ENCODE peak calls at places on chromosome 14, in six cellular contexts. W is natural killer cell, P is heart right ventricle, K is AG04450, R is tibial artery, E is kidney epithelial cell. V is an unnamed sample.

GRCh38 chr14:76261371-76261811 is 109.7 kb downstream of the GPATCH2L start:
- DNase-seq in W (no peak), P (no peak), K (no peak), R (no peak), E (no peak), V (no peak)

GRCh38 chr14:65949711-65950516 is 536.3 kb upstream of the CCDC196 start:
- DNase-seq in W (no peak), P (peak), K (no peak), R (no peak), E (peak), V (no peak)

GRCh38 chr14:71228711-71229110 is 321.5 kb downstream of the PCNX1 start:
- DNase-seq in W (no peak), P (no peak), K (no peak), R (no peak), E (no peak), V (no peak)

GRCh38 chr14:77830692-77831091 is 30.8 kb downstream of the ADCK1 start:
- DNase-seq in W (no peak), P (no peak), K (no peak), R (no peak), E (no peak), V (no peak)

GRCh38 chr14:76951149-76951548 is 77.4 kb downstream of the IRF2BPL start:
- DNase-seq in W (no peak), P (no peak), K (no peak), R (no peak), E (no peak), V (no peak)

GRCh38 chr14:29716150-29716549 is 211.5 kb downstream of the PRKD1 start:
- DNase-seq in W (no peak), P (no peak), K (peak), R (no peak), E (no peak), V (no peak)

GRCh38 chr14:101975231-101975630 is 10.9 kb downstream of the DYNC1H1 start:
- DNase-seq in W (no peak), P (no peak), K (no peak), R (no peak), E (no peak), V (no peak)

GRCh38 chr14:75264036-75264435 is 14.6 kb upstream of the FOS start:
- DNase-seq in W (no peak), P (no peak), K (no peak), R (no peak), E (no peak), V (no peak)

GRCh38 chr14:72792051-72792788 is 101.7 kb downstream of the DPF3 start:
- DNase-seq in W (no peak), P (peak), K (no peak), R (peak), E (no peak), V (no peak)

GRCh38 chr14:105087308-105087962 is 22.2 kb upstream of the GPR132 start:
- DNase-seq in W (no peak), P (no peak), K (no peak), R (no peak), E (no peak), V (peak)

GRCh38 chr14:53534841-53535240 is 381.7 kb upstream of the DDHD1 start:
- DNase-seq in W (no peak), P (no peak), K (no peak), R (no peak), E (no peak), V (no peak)

GRCh38 chr14:54209501-54210231 is 187.1 kb upstream of the CDKN3 start:
- DNase-seq in W (no peak), P (no peak), K (no peak), R (no peak), E (no peak), V (no peak)

GRCh38 chr14:48622980-48623379 is 947.6 kb upstream of the MDGA2 start:
- DNase-seq in W (no peak), P (no peak), K (no peak), R (no peak), E (no peak), V (no peak)

GRCh38 chr14:42214981-42215491 is 608.4 kb downstream of the LRFN5 start:
- DNase-seq in W (no peak), P (no peak), K (peak), R (no peak), E (peak), V (no peak)

GRCh38 chr14:84453541-84453940 is 1076.4 kb upstream of the FLRT2 start:
- DNase-seq in W (no peak), P (no peak), K (no peak), R (no peak), E (no peak), V (no peak)

GRCh38 chr14:23147676-23148075 is 28.6 kb upstream of the CEBPE start:
- DNase-seq in W (no peak), P (peak), K (peak), R (no peak), E (no peak), V (no peak)

GRCh38 chr14:39430762-39431415 is 1.3 kb downstream of the FBXO33 start:
- DNase-seq in W (no peak), P (no peak), K (no peak), R (no peak), E (no peak), V (no peak)

GRCh38 chr14:35534884-35535793 is 1.2 kb downstream of the INSM2 start:
- DNase-seq in W (peak), P (peak), K (peak), R (peak), E (no peak), V (peak)

GRCh38 chr14:64878775-64879634 is 702 bp downstream of the SPTB start:
- DNase-seq in W (no peak), P (peak), K (no peak), R (no peak), E (no peak), V (peak)

GRCh38 chr14:21095430-21096205 is 2.8 kb downstream of the ZNF219 start:
- DNase-seq in W (no peak), P (peak), K (no peak), R (no peak), E (no peak), V (no peak)

GRCh38 chr14:68232643-68233055 is 413.1 kb downstream of the RAD51B start:
- DNase-seq in W (no peak), P (peak), K (peak), R (peak), E (peak), V (no peak)

GRCh38 chr14:64965356-64966000 is 6.7 kb downstream of the RAB15 start:
- DNase-seq in W (no peak), P (no peak), K (no peak), R (no peak), E (no peak), V (no peak)

GRCh38 chr14:27739657-27740156 is 1026.9 kb upstream of the FOXG1 start:
- DNase-seq in W (no peak), P (no peak), K (no peak), R (no peak), E (no peak), V (no peak)

GRCh38 chr14:68822132-68822651 is 29.3 kb upstream of the ZFP36L1 start:
- DNase-seq in W (no peak), P (no peak), K (no peak), R (no peak), E (no peak), V (no peak)

GRCh38 chr14:21408152-21408551 is 24.3 kb upstream of the SUPT16H start:
- DNase-seq in W (no peak), P (no peak), K (no peak), R (no peak), E (peak), V (no peak)

GRCh38 chr14:65850429-65851145 is 438.1 kb downstream of the FUT8 start:
- DNase-seq in W (no peak), P (no peak), K (no peak), R (no peak), E (no peak), V (no peak)

GRCh38 chr14:105899657-105900397 is 373.4 kb downstream of the TMEM121 start:
- DNase-seq in W (no peak), P (peak), K (no peak), R (no peak), E (no peak), V (no peak)

GRCh38 chr14:71397371-71397770 is 490.1 kb downstream of the PCNX1 start:
- DNase-seq in W (no peak), P (no peak), K (no peak), R (no peak), E (no peak), V (no peak)

GRCh38 chr14:35155962-35156361 is 33.6 kb downstream of the PRORP start:
- DNase-seq in W (no peak), P (no peak), K (peak), R (no peak), E (no peak), V (no peak)

GRCh38 chr14:102362084-102362483 is 606 bp downstream of the CINP start:
- DNase-seq in W (peak), P (no peak), K (no peak), R (no peak), E (no peak), V (no peak)

GRCh38 chr14:62206456-62206855 is 444.2 kb downstream of the SNAPC1 start:
- DNase-seq in W (no peak), P (no peak), K (no peak), R (no peak), E (no peak), V (no peak)

GRCh38 chr14:73058923-73059311 is 583 bp downstream of the RBM25 start:
- DNase-seq in W (no peak), P (peak), K (no peak), R (peak), E (no peak), V (no peak)

GRCh38 chr14:78170203-78170602 is at the start of gene NRXN3:
- DNase-seq in W (no peak), P (no peak), K (no peak), R (no peak), E (no peak), V (no peak)

GRCh38 chr14:49971156-49972141 is 78.6 kb downstream of the ARF6 start:
- DNase-seq in W (no peak), P (no peak), K (no peak), R (no peak), E (no peak), V (no peak)

GRCh38 chr14:74794947-74795346 is 31.8 kb downstream of the YLPM1 start:
- DNase-seq in W (no peak), P (no peak), K (no peak), R (no peak), E (no peak), V (no peak)

GRCh38 chr14:20499881-20500280 is 5.5 kb upstream of the RNASE10 start:
- DNase-seq in W (no peak), P (no peak), K (no peak), R (no peak), E (no peak), V (no peak)

GRCh38 chr14:84767434-84767833 is 762.5 kb upstream of the FLRT2 start:
- DNase-seq in W (no peak), P (no peak), K (no peak), R (no peak), E (no peak), V (no peak)

GRCh38 chr14:44379292-44379977 is 127.6 kb downstream of the FSCB start:
- DNase-seq in W (no peak), P (no peak), K (no peak), R (no peak), E (no peak), V (no peak)

DNA sequence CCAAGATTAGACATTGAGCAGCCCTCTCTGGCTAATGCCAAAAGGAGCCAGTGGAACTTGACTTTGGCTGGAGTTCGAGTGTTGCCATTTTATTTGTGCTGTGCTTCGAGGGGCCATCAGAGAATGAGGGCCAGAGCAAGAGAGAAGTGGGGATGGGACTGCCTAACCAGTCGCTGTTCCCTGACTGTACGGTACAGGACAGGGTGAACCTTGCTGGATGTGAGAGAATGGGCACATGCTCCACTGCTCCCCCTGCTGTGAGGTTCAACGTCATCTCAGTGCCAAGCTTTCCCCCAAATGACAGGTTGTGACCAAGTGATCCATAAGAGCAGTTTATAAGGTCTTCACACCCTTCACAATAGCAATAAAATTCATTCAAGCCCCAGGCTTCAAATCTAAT is 55.1 kb upstream of the BCL11B start:
- DNase-seq in W (peak), P (no peak), K (no peak), R (no peak), E (no peak), V (no peak)
- TF ChIP-seq CTCF in W (peak), P (no peak), K (no peak), R (no peak), E (peak), V (no peak)

GRCh38 chr14:57066887-57067513 is 201.7 kb downstream of the EXOC5 start:
- DNase-seq in W (no peak), P (no peak), K (no peak), R (no peak), E (no peak), V (no peak)
- TF ChIP-seq CTCF in W (no peak), P (no peak), K (peak), R (no peak), E (peak), V (no peak)

GRCh38 chr14:91438845-91439244 is 21.2 kb upstream of the CCDC88C start:
- DNase-seq in W (no peak), P (no peak), K (no peak), R (no peak), E (no peak), V (no peak)

GRCh38 chr14:91444335-91445020 is 26.9 kb upstream of the CCDC88C start:
- DNase-seq in W (no peak), P (no peak), K (no peak), R (no peak), E (no peak), V (no peak)

GRCh38 chr14:91439345-91439744 is 21.7 kb upstream of the CCDC88C start:
- DNase-seq in W (no peak), P (no peak), K (no peak), R (no peak), E (no peak), V (no peak)
- TF ChIP-seq CTCF in W (no peak), P (no peak), K (no peak), R (no peak), E (no peak), V (no peak)

GRCh38 chr14:36767603-36768281 is 106.1 kb downstream of the PAX9 start:
- DNase-seq in W (no peak), P (no peak), K (no peak), R (no peak), E (no peak), V (no peak)

GRCh38 chr14:36768638-36769337 is 107.1 kb downstream of the PAX9 start:
- DNase-seq in W (no peak), P (no peak), K (no peak), R (no peak), E (no peak), V (no peak)

GRCh38 chr14:36771256-36771655 is 109.6 kb downstream of the PAX9 start:
- DNase-seq in W (no peak), P (no peak), K (no peak), R (no peak), E (no peak), V (no peak)

GRCh38 chr14:36773558-36773957 is 111.9 kb downstream of the PAX9 start:
- DNase-seq in W (no peak), P (no peak), K (no peak), R (no peak), E (no peak), V (no peak)

GRCh38 chr14:36773136-36773540 is 111.5 kb downstream of the PAX9 start:
- DNase-seq in W (no peak), P (no peak), K (no peak), R (no peak), E (no peak), V (no peak)
- TF ChIP-seq CTCF in W (no peak), P (no peak), K (peak), R (no peak), E (peak), V (no peak)

GRCh38 chr14:90614696-90615260 is 201.5 kb downstream of the TTC7B start:
- DNase-seq in W (no peak), P (no peak), K (no peak), R (no peak), E (no peak), V (no peak)

GRCh38 chr14:90613997-90614396 is 202.2 kb downstream of the TTC7B start:
- DNase-seq in W (no peak), P (no peak), K (no peak), R (no peak), E (no peak), V (no peak)

GRCh38 chr14:90611936-90612335 is 204.3 kb downstream of the TTC7B start:
- DNase-seq in W (no peak), P (no peak), K (no peak), R (no peak), E (no peak), V (no peak)

GRCh38 chr14:90612801-90613200 is 203.4 kb downstream of the TTC7B start:
- DNase-seq in W (no peak), P (no peak), K (no peak), R (no peak), E (no peak), V (no peak)

GRCh38 chr14:90613446-90613845 is 202.8 kb downstream of the TTC7B start:
- DNase-seq in W (no peak), P (no peak), K (no peak), R (no peak), E (no peak), V (no peak)
- TF ChIP-seq CTCF in W (no peak), P (no peak), K (no peak), R (no peak), E (no peak), V (no peak)

DNA sequence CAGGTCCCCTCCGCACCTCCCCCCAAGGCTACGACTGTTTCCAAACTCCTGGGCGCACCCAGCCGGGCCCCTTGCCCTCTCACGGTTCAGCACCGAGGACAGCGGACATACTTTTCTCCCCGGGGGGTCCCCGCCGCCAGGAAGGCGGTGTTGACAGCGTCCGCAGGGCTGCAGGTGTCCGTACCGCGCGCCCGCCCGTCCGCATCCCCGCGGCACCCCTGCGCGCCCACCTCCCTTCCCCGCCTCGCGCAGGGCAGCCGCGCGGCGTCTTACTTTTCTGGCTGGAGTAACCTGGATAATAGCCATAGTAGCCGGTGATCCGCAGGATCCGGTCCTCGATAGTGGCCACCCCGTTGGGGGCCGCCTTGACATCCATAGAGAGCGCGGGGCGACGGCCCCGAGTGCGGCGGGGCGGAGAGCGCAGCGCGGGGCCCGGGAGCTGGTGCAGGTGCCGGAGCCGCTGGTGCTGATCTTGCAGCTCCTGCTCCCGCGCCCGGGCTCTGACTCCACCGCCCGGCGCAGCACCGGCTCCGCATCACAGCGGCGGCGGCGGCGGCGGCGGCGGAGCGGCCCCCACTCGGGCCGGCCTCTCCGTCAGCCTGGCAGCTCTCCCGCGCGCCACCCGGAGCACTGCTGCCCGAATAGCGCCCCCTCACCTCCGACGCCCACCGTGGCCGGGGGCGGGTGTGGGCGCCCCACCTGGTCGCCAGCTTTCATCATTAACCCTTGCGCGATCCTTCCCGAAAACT is at the start of gene SLC35F4:
- DNase-seq in W (no peak), P (no peak), K (no peak), R (no peak), E (no peak), V (no peak)
- TF ChIP-seq CTCF in W (no peak), P (no peak), K (no peak), R (no peak), E (no peak), V (no peak)

V was measured in activated B cell treated with CpG ODN at 0.5 μM for 24 hours.